ENCODE peak calls at places on chromosomes 1 and 21, in four cellular contexts. U is lung; I is heart left ventricle; Q is naive thymus-derived CD4-positive, alpha-beta T cell. T is an unnamed sample.

GRCh38 chr1:10968411-10968826 is 44.0 kb upstream of the TARDBP start:
- DNase-seq in U (no peak), I (no peak), Q (no peak), T (no peak)

GRCh38 chr1:33335020-33335419 is 14.1 kb upstream of the A3GALT2 start:
- DNase-seq in U (no peak), I (no peak), Q (no peak), T (no peak)

GRCh38 chr1:150162862-150163706 is 13.4 kb downstream of the PLEKHO1 start:
- DNase-seq in U (peak; percentile 87), I (peak; percentile 88), Q (no peak), T (no peak)

GRCh38 chr1:201475121-201475520 is 6.1 kb upstream of the PHLDA3 start:
- DNase-seq in U (no peak), I (no peak), Q (no peak), T (no peak)

GRCh38 chr1:172286629-172287076 is 133.8 kb upstream of the C1orf105 start:
- DNase-seq in U (no peak), I (peak; percentile 41), Q (no peak), T (no peak)

GRCh38 chr1:172421974-172422604 is 1.6 kb downstream of the C1orf105 start:
- DNase-seq in U (no peak), I (peak; percentile 33), Q (no peak), T (no peak)

GRCh38 chr1:99662581-99663208 is 16.8 kb downstream of the PALMD start:
- DNase-seq in U (peak; percentile 51), I (peak; percentile 86), Q (no peak), T (no peak)

GRCh38 chr1:41618066-41618825 is 133.8 kb upstream of the EDN2 start:
- DNase-seq in U (peak; percentile 89), I (peak; percentile 89), Q (no peak), T (no peak)

GRCh38 chr1:232629250-232630046 is 485 bp downstream of the SIPA1L2 start:
- DNase-seq in U (peak; percentile 39), I (peak; percentile 60), Q (no peak), T (no peak)

GRCh38 chr21:29187939-29188338 is 57.5 kb downstream of the MAP3K7CL start:
- DNase-seq in U (no peak), I (peak; percentile 57), Q (no peak), T (no peak)

GRCh38 chr1:70358921-70359564 is 4.5 kb upstream of the ANKRD13C start:
- DNase-seq in U (no peak), I (no peak), Q (no peak), T (no peak)

GRCh38 chr1:32291145-32291707 is 657 bp upstream of the HDAC1 start:
- DNase-seq in U (no peak), I (no peak), Q (no peak), T (no peak)

GRCh38 chr1:245888809-245889208 is 618.3 kb downstream of the SMYD3 start:
- DNase-seq in U (no peak), I (no peak), Q (no peak), T (no peak)

GRCh38 chr21:22421416-22422190 is 1423.4 kb downstream of the NCAM2 start:
- DNase-seq in U (no peak), I (no peak), Q (peak; percentile 55), T (no peak)

DNA sequence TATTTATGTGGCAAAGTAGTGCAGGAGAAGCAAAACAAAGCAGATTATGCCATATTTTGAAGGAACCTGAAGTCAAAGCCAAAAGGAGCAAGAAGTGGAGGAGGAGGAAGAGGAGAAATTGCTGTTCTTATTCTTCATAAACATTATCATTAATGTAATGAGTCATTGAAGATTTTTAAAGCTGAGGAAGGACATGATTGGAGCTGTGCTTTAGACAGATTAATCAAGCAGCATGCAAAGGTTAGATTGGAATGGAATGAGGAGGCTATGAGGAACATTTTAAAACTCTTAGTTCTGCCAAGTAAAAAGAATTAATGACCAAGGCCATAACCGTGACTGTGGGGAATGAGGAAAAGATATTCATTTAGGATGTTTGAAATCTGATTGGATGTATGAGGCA is 33.0 kb upstream of the HSD17B7 start:
- DNase-seq in U (no peak), I (no peak), Q (no peak), T (no peak)
- H3K9me3 ChIP-seq in U (peaks cover 3% of the 10 kb centered on the region), I (no peaks in the 10 kb centered on the region), Q (no peaks in the 10 kb centered on the region), T (no peaks in the 10 kb centered on the region)

GRCh38 chr1:247824023-247824422 is at the start of gene OR14A16:
- DNase-seq in U (no peak), I (no peak), Q (no peak), T (no peak)

GRCh38 chr1:247825362-247825761 is 1.4 kb upstream of the OR14A16 start:
- DNase-seq in U (no peak), I (no peak), Q (no peak), T (no peak)

GRCh38 chr1:247822060-247822459 is 1.9 kb downstream of the OR14A16 start:
- DNase-seq in U (no peak), I (no peak), Q (no peak), T (no peak)
- H3K9me3 ChIP-seq in U (no peaks in the 10 kb centered on the region), I (no peaks in the 10 kb centered on the region), Q (no peaks in the 10 kb centered on the region), T (no peaks in the 10 kb centered on the region)

GRCh38 chr1:247110627-247111258 is 6.6 kb upstream of the ZNF669 start:
- DNase-seq in U (no peak), I (no peak), Q (no peak), T (no peak)
- H3K9me3 ChIP-seq in U (peaks cover 3% of the 10 kb centered on the region), I (no peaks in the 10 kb centered on the region), Q (no peaks in the 10 kb centered on the region), T (no peaks in the 10 kb centered on the region)

DNA sequence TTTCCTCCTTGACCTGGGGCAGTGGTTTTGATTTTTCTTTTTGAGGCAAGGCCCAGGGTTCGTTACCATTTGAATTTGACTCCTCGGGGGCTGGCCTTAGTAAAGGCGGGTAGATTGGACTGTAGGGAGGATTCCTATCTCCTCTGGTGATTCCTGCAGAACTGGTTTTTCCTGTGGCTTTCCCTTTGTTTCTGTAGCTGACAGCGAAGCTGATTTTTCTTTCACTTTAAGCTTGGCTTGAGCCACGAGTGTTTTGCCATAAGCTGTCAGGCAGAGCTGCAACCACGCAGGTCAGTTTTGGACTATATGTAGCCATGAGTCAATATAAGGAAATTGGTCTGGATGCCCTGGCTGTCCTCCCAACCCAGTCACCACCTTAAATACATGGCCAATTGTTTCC is 28.7 kb upstream of the KCNJ15 start:
- DNase-seq in U (peak; percentile 43), I (no peak), Q (no peak), T (no peak)
- H3K9me3 ChIP-seq in U (peaks cover 12% of the 10 kb centered on the region), I (peaks cover 34% of the 10 kb centered on the region), Q (peaks cover 20% of the 10 kb centered on the region), T (peaks cover 3% of the 10 kb centered on the region)

DNA sequence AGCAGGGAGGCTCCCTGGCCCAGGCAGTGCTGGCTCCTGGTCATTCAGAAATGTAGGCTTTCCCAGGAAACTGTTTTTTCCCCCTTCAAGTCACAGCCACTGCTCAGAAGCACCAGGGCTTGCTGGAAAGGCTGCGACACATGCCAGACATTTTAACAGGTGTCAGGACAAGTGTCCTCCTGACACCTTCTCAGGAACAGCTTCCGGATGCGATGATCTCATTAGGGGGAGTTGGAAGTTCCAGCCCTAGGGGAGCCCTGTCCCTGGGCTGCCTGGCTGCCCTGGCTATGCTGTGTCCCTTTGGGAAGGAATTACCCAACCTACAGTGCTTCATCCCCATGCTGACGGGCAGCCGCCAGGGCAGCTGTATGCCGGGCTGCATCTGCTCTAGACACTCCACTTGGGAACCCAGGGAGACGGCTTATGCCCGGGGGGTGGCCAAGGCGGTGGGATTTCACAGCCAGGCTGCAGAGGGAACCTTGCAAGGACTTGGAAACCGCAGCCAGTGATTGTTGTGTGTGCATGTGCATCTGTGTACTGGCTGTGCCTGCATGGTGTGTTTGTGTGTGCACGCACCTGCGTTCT is 41.8 kb downstream of the AJAP1 start:
- DNase-seq in U (no peak), I (no peak), Q (no peak), T (no peak)
- H3K9me3 ChIP-seq in U (peaks cover 8% of the 10 kb centered on the region), I (no peaks in the 10 kb centered on the region), Q (no peaks in the 10 kb centered on the region), T (no peaks in the 10 kb centered on the region)

GRCh38 chr1:2875677-2876531 is 74.4 kb upstream of the TTC34 start:
- DNase-seq in U (no peak), I (no peak), Q (no peak), T (no peak)
- H3K9me3 ChIP-seq in U (peaks cover 17% of the 10 kb centered on the region), I (peaks cover 6% of the 10 kb centered on the region), Q (peaks cover 2% of the 10 kb centered on the region), T (peaks cover 2% of the 10 kb centered on the region)

DNA sequence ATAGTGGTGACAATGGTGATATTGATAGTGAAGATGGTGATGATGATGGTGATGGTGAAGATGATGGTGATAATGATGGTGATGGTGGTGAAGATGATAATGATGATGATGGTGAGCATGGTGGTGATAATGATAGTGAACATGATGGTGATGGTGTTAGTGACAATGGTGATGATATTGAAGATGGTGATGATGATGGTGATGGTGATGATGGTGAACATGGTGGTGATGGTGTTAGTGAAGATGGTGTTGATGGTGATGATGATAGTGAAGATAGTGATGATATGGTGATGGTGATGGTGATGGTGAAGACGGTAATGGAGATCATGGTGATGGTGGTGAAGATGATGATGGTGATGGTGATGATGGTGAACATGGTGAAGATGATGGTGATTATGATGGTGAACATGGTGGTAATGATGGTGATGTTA is 259.2 kb downstream of the MATN1 start:
- DNase-seq in U (no peak), I (no peak), Q (no peak), T (no peak)
- H3K9me3 ChIP-seq in U (peaks cover 12% of the 10 kb centered on the region), I (no peaks in the 10 kb centered on the region), Q (no peaks in the 10 kb centered on the region), T (no peaks in the 10 kb centered on the region)

GRCh38 chr21:31156662-31157061 is 118.4 kb upstream of the KRTAP19-8 start:
- DNase-seq in U (no peak), I (no peak), Q (no peak), T (no peak)

GRCh38 chr21:31156169-31156568 is 117.9 kb upstream of the KRTAP19-8 start:
- DNase-seq in U (no peak), I (no peak), Q (no peak), T (no peak)

GRCh38 chr21:31159808-31160207 is 121.5 kb upstream of the KRTAP19-8 start:
- DNase-seq in U (no peak), I (no peak), Q (no peak), T (no peak)

GRCh38 chr21:31158789-31159581 is 120.7 kb upstream of the KRTAP19-8 start:
- DNase-seq in U (no peak), I (no peak), Q (peak; percentile 71), T (no peak)

DNA sequence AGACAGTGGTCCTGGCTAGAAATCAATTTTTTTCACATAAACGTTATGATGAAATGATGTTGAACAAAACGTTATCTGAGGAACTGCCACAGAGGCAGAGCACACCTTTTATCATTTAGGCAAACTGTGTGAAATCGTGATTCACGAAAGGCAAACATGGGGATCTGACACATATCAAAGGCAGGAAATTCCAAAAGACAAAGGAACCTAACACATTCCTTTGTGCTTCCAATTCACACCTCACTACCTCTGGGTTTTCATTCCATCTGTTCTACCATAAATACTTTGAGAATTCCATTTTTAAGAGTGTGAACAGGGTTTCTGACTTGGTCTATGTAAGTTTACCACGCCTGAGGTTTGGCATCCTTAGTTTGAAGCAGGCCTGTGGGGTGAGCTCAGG is 119.5 kb upstream of the KRTAP19-8 start:
- DNase-seq in U (no peak), I (no peak), Q (no peak), T (no peak)
- H3K9me3 ChIP-seq in U (peaks cover 12% of the 10 kb centered on the region), I (peaks cover 5% of the 10 kb centered on the region), Q (no peaks in the 10 kb centered on the region), T (no peaks in the 10 kb centered on the region)

DNA sequence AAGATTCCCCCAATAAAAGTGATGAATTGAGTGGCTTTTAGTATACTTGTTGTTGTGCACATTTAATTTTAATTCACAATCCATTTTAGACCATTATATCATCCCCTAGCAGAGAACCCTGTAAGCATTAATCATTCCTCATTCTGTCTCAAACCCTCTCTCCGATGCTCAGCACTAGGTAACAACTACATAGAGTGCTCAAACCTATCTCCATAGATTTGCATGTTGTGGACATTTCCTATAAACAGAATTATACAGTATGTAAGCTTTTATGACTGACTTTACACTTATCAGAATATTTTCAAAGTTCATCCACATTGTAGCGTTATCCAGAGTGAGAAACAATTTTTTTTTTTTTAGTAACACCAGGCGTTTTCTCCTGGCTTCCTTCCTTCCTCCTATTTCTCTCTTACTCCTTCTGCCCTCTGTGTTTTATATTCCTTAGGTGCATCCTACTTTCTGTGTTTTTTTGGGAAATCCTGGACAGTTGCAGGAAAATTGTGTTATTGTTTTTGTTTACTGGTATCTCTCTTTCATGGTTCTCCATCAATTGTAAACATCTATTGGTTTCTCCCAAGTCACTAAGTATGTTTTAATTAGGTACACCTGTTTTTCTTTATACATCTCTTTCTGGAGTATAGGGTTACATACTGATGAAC is 1528.0 kb upstream of the TPTE start:
- DNase-seq in U (no peak), I (no peak), Q (no peak), T (no peak)
- H3K9me3 ChIP-seq in U (peaks cover 11% of the 10 kb centered on the region), I (no peaks in the 10 kb centered on the region), Q (no peaks in the 10 kb centered on the region), T (peaks cover 4% of the 10 kb centered on the region)

T was measured in T-helper 17 cell.